ENCODE peak calls at places on chromosome 16, in five cellular contexts. One of them, this sample, is unnamed.

GRCh38 chr16:47196457-47196856 is 52.7 kb upstream of the NETO2 start:
- DNase-seq in GM23338: peak
- DNase-seq in prostate gland: no peak
- DNase-seq in HCT116: no peak
- DNase-seq in endothelial cell of umbilical vein: no peak
- DNase-seq in this sample: no peak

GRCh38 chr16:19168173-19169080 is at the start of gene SYT17:
- DNase-seq in prostate gland: peak
- DNase-seq in GM23338: peak
- DNase-seq in endothelial cell of umbilical vein: no peak
- DNase-seq in HCT116: no peak
- DNase-seq in this sample: no peak

GRCh38 chr16:10138881-10139280 is 43.3 kb downstream of the GRIN2A start:
- DNase-seq in GM23338: no peak
- DNase-seq in endothelial cell of umbilical vein: no peak
- DNase-seq in prostate gland: no peak
- DNase-seq in HCT116: no peak
- DNase-seq in this sample: no peak

GRCh38 chr16:48911700-48912099 is 301.7 kb upstream of the N4BP1 start:
- DNase-seq in prostate gland: no peak
- DNase-seq in endothelial cell of umbilical vein: no peak
- DNase-seq in HCT116: peak
- DNase-seq in GM23338: peak
- DNase-seq in this sample: no peak

GRCh38 chr16:12417830-12418229 is 385.9 kb downstream of the CPPED1 start:
- DNase-seq in GM23338: no peak
- DNase-seq in endothelial cell of umbilical vein: no peak
- DNase-seq in HCT116: no peak
- DNase-seq in prostate gland: no peak
- DNase-seq in this sample: no peak

GRCh38 chr16:72886366-72886974 is 161.5 kb downstream of the ZFHX3 start:
- DNase-seq in prostate gland: no peak
- DNase-seq in HCT116: no peak
- DNase-seq in endothelial cell of umbilical vein: no peak
- DNase-seq in GM23338: no peak
- DNase-seq in this sample: no peak

GRCh38 chr16:1020591-1020990 is 39.0 kb downstream of the SOX8 start:
- DNase-seq in endothelial cell of umbilical vein: no peak
- DNase-seq in HCT116: no peak
- DNase-seq in prostate gland: no peak
- DNase-seq in GM23338: no peak
- DNase-seq in this sample: no peak

GRCh38 chr16:78444-79145 is 570 bp downstream of the MPG start:
- DNase-seq in HCT116: no peak
- DNase-seq in prostate gland: no peak
- DNase-seq in GM23338: no peak
- DNase-seq in endothelial cell of umbilical vein: peak
- DNase-seq in this sample: no peak

GRCh38 chr16:10539256-10539655 is 41.1 kb downstream of the EMP2 start:
- DNase-seq in prostate gland: no peak
- DNase-seq in GM23338: no peak
- DNase-seq in HCT116: no peak
- DNase-seq in endothelial cell of umbilical vein: no peak
- DNase-seq in this sample: no peak

GRCh38 chr16:84788968-84789371 is 30.8 kb upstream of the CRISPLD2 start:
- DNase-seq in endothelial cell of umbilical vein: no peak
- DNase-seq in HCT116: no peak
- DNase-seq in GM23338: no peak
- DNase-seq in prostate gland: no peak
- DNase-seq in this sample: no peak

GRCh38 chr16:79261944-79262552 is 338.5 kb downstream of the MAF start:
- DNase-seq in prostate gland: no peak
- DNase-seq in HCT116: no peak
- DNase-seq in endothelial cell of umbilical vein: no peak
- DNase-seq in GM23338: no peak
- DNase-seq in this sample: no peak
- H3K27ac ChIP-seq in prostate gland: no peak
- H3K27ac ChIP-seq in HCT116: no peak
- H3K27ac ChIP-seq in endothelial cell of umbilical vein: no peak
- H3K27ac ChIP-seq in GM23338: no peak
- H3K27ac ChIP-seq in this sample: no peak

GRCh38 chr16:5382484-5382883 is 284.9 kb upstream of the EEF2KMT start:
- DNase-seq in prostate gland: no peak
- DNase-seq in GM23338: no peak
- DNase-seq in HCT116: no peak
- DNase-seq in endothelial cell of umbilical vein: no peak
- DNase-seq in this sample: no peak
- TF ChIP-seq CTCF in prostate gland: no peak
- TF ChIP-seq CTCF in GM23338: no peak
- TF ChIP-seq CTCF in HCT116: no peak
- TF ChIP-seq CTCF in endothelial cell of umbilical vein: no peak
- TF ChIP-seq CTCF in this sample: no peak

GRCh38 chr16:68086336-68086821 is 1.2 kb downstream of the NFATC3 start:
- DNase-seq in prostate gland: no peak
- DNase-seq in endothelial cell of umbilical vein: peak
- DNase-seq in HCT116: no peak
- DNase-seq in GM23338: peak
- DNase-seq in this sample: no peak
- TF ChIP-seq POLR2AphosphoS5 in prostate gland: peak
- TF ChIP-seq POLR2AphosphoS5 in endothelial cell of umbilical vein: no peak
- TF ChIP-seq POLR2AphosphoS5 in HCT116: no peak
- TF ChIP-seq POLR2AphosphoS5 in GM23338: no peak
- TF ChIP-seq POLR2AphosphoS5 in this sample: no peak

GRCh38 chr16:4825196-4825595 is 21.9 kb downstream of the GLYR1 start:
- DNase-seq in HCT116: no peak
- DNase-seq in GM23338: no peak
- DNase-seq in prostate gland: no peak
- DNase-seq in endothelial cell of umbilical vein: no peak
- DNase-seq in this sample: no peak
- H3K27ac ChIP-seq in HCT116: no peak
- H3K27ac ChIP-seq in GM23338: no peak
- H3K27ac ChIP-seq in prostate gland: no peak
- H3K27ac ChIP-seq in endothelial cell of umbilical vein: no peak
- H3K27ac ChIP-seq in this sample: no peak

GRCh38 chr16:75130150-75130771 is 13.7 kb upstream of the LDHD start:
- DNase-seq in HCT116: no peak
- DNase-seq in prostate gland: no peak
- DNase-seq in GM23338: peak
- DNase-seq in endothelial cell of umbilical vein: no peak
- DNase-seq in this sample: no peak
- TF ChIP-seq CTCF in HCT116: peak
- TF ChIP-seq CTCF in prostate gland: no peak
- TF ChIP-seq CTCF in GM23338: peak
- TF ChIP-seq CTCF in endothelial cell of umbilical vein: no peak
- TF ChIP-seq CTCF in this sample: no peak

GRCh38 chr16:75567911-75568310 is 1.7 kb downstream of the GABARAPL2 start:
- DNase-seq in GM23338: no peak
- DNase-seq in HCT116: no peak
- DNase-seq in endothelial cell of umbilical vein: no peak
- DNase-seq in prostate gland: no peak
- DNase-seq in this sample: no peak

GRCh38 chr16:75570351-75571104 is 4.3 kb downstream of the GABARAPL2 start:
- DNase-seq in prostate gland: no peak
- DNase-seq in HCT116: no peak
- DNase-seq in GM23338: no peak
- DNase-seq in endothelial cell of umbilical vein: no peak
- DNase-seq in this sample: peak

GRCh38 chr16:75565640-75566039 is 539 bp upstream of the GABARAPL2 start:
- DNase-seq in HCT116: no peak
- DNase-seq in endothelial cell of umbilical vein: no peak
- DNase-seq in GM23338: no peak
- DNase-seq in prostate gland: no peak
- DNase-seq in this sample: no peak

GRCh38 chr16:75566889-75567255 is 693 bp downstream of the GABARAPL2 start:
- DNase-seq in HCT116: no peak
- DNase-seq in prostate gland: no peak
- DNase-seq in endothelial cell of umbilical vein: peak
- DNase-seq in GM23338: peak
- DNase-seq in this sample: no peak

DNA sequence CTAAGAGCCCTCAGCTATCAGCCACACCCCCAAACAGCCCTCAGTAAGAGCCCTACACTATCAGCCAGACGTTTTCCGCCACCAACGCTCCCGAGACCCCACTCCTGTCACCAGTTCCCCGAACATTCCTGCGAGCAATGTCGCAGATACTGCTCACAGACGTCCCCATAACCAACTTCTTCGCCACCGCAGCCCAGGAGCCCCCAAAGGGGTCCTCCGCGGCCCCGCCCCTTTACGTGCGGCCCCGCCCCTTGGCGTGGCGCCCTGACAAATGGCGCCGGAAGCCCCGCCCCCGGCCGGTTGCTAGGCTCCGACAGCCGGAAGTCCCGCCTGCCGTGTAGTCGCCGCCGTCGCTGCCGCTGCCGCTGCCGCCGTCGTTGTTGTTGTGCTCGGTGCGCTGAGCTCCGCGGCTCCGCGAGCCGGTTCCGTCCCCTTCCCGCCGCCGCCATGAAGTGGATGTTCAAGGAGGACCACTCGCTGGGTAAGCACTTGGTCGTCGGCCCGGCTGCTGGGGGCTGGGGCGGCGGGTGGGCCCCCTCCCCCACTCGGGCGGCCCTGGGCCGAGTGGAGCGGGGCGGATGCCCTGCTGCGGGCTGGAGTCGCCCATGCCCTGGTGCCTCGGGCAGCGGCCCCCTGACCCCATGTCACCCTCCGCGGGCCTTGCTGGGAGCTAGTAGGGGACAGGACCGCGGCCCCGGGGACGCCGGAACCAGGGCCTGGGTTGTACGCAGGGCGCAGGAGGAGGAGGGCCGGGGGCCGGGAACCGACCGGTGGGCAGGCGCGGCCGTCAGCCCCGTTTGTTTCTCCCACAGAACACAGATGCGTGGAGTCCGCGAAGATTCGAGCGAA is at the start of gene GABARAPL2:
- DNase-seq in HCT116: peak
- DNase-seq in GM23338: peak
- DNase-seq in endothelial cell of umbilical vein: peak
- DNase-seq in prostate gland: peak
- DNase-seq in this sample: peak
- TF ChIP-seq POLR2AphosphoS5 in HCT116: peak
- TF ChIP-seq POLR2AphosphoS5 in GM23338: peak
- TF ChIP-seq POLR2AphosphoS5 in endothelial cell of umbilical vein: peak
- TF ChIP-seq POLR2AphosphoS5 in prostate gland: peak
- TF ChIP-seq POLR2AphosphoS5 in this sample: peak

DNA sequence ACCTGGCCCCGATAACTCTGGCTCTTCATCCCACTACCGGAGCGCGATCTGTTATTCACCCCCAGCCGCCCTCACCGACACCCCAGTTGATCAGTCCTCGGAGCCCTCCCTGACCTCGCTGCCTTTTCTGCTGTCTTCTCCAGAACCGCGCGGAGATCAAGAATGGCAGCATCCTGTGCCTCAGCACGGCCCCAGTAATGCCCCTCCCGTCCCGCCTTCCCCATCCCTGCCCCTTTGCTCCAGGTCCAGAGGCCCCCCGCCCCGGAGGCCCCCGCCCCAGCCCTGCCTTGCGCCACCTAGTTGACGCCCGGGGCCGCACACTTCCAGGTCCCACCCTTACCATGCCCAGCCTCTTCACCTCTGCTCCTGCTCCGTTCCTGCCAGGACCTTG is 872 bp downstream of the ELMO3 start:
- DNase-seq in prostate gland: no peak
- DNase-seq in GM23338: peak
- DNase-seq in endothelial cell of umbilical vein: no peak
- DNase-seq in HCT116: no peak
- DNase-seq in this sample: no peak
- H3K27ac ChIP-seq in prostate gland: peak
- H3K27ac ChIP-seq in GM23338: no peak
- H3K27ac ChIP-seq in endothelial cell of umbilical vein: no peak
- H3K27ac ChIP-seq in HCT116: peak
- H3K27ac ChIP-seq in this sample: no peak

This sample was measured in suprapubic skin.